ENCODE peak calls at places on chromosomes 6 and 20, in nine cellular contexts. T is Caco-2, N is cardiac muscle cell, M is tibial artery, E is left ventricle myocardium inferior, H is breast epithelium, Y is OCI-LY7, F is psoas muscle, S is upper lobe of left lung. B is an unnamed sample. For H3K4me1, the result is how much of the 10 kb centered on the place peaks cover.

GRCh38 chr6:89610149-89610642 is 28.4 kb downstream of the LYRM2 start:
- DNase-seq in T (peak), N (peak), M (peak), E (peak), H (peak), Y (peak), F (peak), S (peak), B (peak)

GRCh38 chr20:41533537-41534136 is 84.5 kb downstream of the CHD6 start:
- DNase-seq in T (no peak), N (no peak), M (no peak), E (no peak), H (no peak), Y (no peak), F (no peak), S (no peak), B (no peak)

GRCh38 chr6:138219901-138220300 is 1.6 kb upstream of the PBOV1 start:
- DNase-seq in T (no peak), N (no peak), M (no peak), E (no peak), H (no peak), Y (no peak), F (no peak), S (no peak), B (no peak)

GRCh38 chr6:4256969-4257368 is 121.6 kb upstream of the ECI2 start:
- DNase-seq in T (no peak), N (peak), M (no peak), E (no peak), H (no peak), Y (no peak), F (no peak), S (no peak), B (no peak)

GRCh38 chr6:16741112-16742016 is 19.9 kb downstream of the ATXN1 start:
- DNase-seq in T (no peak), N (peak), M (no peak), E (no peak), H (no peak), Y (no peak), F (no peak), S (no peak), B (no peak)

GRCh38 chr20:38779247-38780097 is 26.0 kb upstream of the PPP1R16B start:
- DNase-seq in T (peak), N (no peak), M (no peak), E (no peak), H (no peak), Y (no peak), F (no peak), S (no peak), B (no peak)

GRCh38 chr20:33674294-33675126 is at the start of gene NECAB3:
- DNase-seq in T (peak), N (peak), M (peak), E (peak), H (peak), Y (peak), F (peak), S (peak), B (peak)

GRCh38 chr6:25866011-25866410 is 8.0 kb downstream of the SLC17A3 start:
- DNase-seq in T (no peak), N (no peak), M (no peak), E (no peak), H (no peak), Y (no peak), F (no peak), S (no peak), B (no peak)

GRCh38 chr20:35506872-35507638 is 22.4 kb downstream of the C20orf173 start:
- DNase-seq in T (no peak), N (no peak), M (no peak), E (no peak), H (no peak), Y (no peak), F (peak), S (no peak), B (no peak)

GRCh38 chr6:134176283-134176975 is 124.0 kb upstream of the SLC2A12 start:
- DNase-seq in T (no peak), N (peak), M (peak), E (peak), H (no peak), Y (no peak), F (peak), S (peak), B (peak)

GRCh38 chr20:35708502-35708901 is 9.3 kb downstream of the ROMO1 start:
- DNase-seq in T (no peak), N (no peak), M (no peak), E (no peak), H (no peak), Y (no peak), F (no peak), S (no peak), B (no peak)

GRCh38 chr20:58228484-58229197 is at the start of gene ANKRD60:
- DNase-seq in T (no peak), N (peak), M (no peak), E (no peak), H (no peak), Y (no peak), F (no peak), S (peak), B (peak)

GRCh38 chr6:30127238-30128093 is 8.5 kb upstream of the TRIM40 start:
- DNase-seq in T (no peak), N (peak), M (no peak), E (no peak), H (no peak), Y (no peak), F (no peak), S (peak), B (no peak)

GRCh38 chr6:119349341-119350201 is at the start of gene MAN1A1:
- DNase-seq in T (peak), N (peak), M (peak), E (peak), H (peak), Y (peak), F (peak), S (peak), B (peak)

GRCh38 chr6:43699564-43700186 is 12.1 kb upstream of the MRPS18A start:
- DNase-seq in T (no peak), N (peak), M (no peak), E (no peak), H (peak), Y (no peak), F (no peak), S (no peak), B (no peak)

GRCh38 chr6:41167173-41167963 is 4.5 kb upstream of the TREM2 start:
- DNase-seq in T (no peak), N (peak), M (no peak), E (no peak), H (no peak), Y (no peak), F (no peak), S (no peak), B (no peak)

GRCh38 chr20:9241721-9242427 is 173.0 kb downstream of the PLCB4 start:
- DNase-seq in T (no peak), N (no peak), M (no peak), E (no peak), H (no peak), Y (no peak), F (no peak), S (no peak), B (no peak)

GRCh38 chr6:84228198-84228543 is 728 bp upstream of the CEP162 start:
- DNase-seq in T (no peak), N (no peak), M (no peak), E (no peak), H (no peak), Y (no peak), F (no peak), S (no peak), B (no peak)

GRCh38 chr6:123380257-123380656 is 256.5 kb downstream of the TRDN start:
- DNase-seq in T (no peak), N (peak), M (no peak), E (no peak), H (no peak), Y (peak), F (no peak), S (no peak), B (no peak)

GRCh38 chr20:38184098-38184497 is 19.0 kb upstream of the TGM2 start:
- DNase-seq in T (peak), N (no peak), M (no peak), E (no peak), H (no peak), Y (no peak), F (no peak), S (no peak), B (no peak)

GRCh38 chr6:157952751-157953479 is 28.7 kb upstream of the SYNJ2 start:
- DNase-seq in T (no peak), N (no peak), M (no peak), E (no peak), H (no peak), Y (no peak), F (no peak), S (no peak), B (no peak)

GRCh38 chr20:57432480-57432873 is 41.3 kb downstream of the RBM38 start:
- DNase-seq in T (no peak), N (no peak), M (no peak), E (no peak), H (no peak), Y (no peak), F (peak), S (no peak), B (no peak)

GRCh38 chr6:27031302-27031701 is 216.2 kb upstream of the PRSS16 start:
- DNase-seq in T (no peak), N (peak), M (no peak), E (no peak), H (no peak), Y (no peak), F (no peak), S (no peak), B (no peak)

GRCh38 chr20:38181207-38181693 is 16.2 kb upstream of the TGM2 start:
- DNase-seq in T (peak), N (no peak), M (no peak), E (no peak), H (no peak), Y (no peak), F (no peak), S (no peak), B (peak)

GRCh38 chr6:37658121-37658520 is 39.6 kb downstream of the MDGA1 start:
- DNase-seq in T (no peak), N (no peak), M (no peak), E (no peak), H (no peak), Y (no peak), F (no peak), S (peak), B (no peak)

GRCh38 chr6:38554014-38554413 is 85.7 kb downstream of the BTBD9 start:
- DNase-seq in T (no peak), N (no peak), M (no peak), E (no peak), H (no peak), Y (no peak), F (no peak), S (no peak), B (no peak)

GRCh38 chr6:51983564-51983963 is 103.8 kb downstream of the PKHD1 start:
- DNase-seq in T (no peak), N (no peak), M (no peak), E (no peak), H (no peak), Y (no peak), F (no peak), S (no peak), B (no peak)

GRCh38 chr6:33343953-33344611 is 26.5 kb upstream of the ZBTB22 start:
- DNase-seq in T (no peak), N (no peak), M (no peak), E (no peak), H (no peak), Y (peak), F (no peak), S (no peak), B (no peak)

GRCh38 chr20:40274912-40275654 is 414.0 kb downstream of the MAFB start:
- DNase-seq in T (no peak), N (no peak), M (no peak), E (no peak), H (no peak), Y (no peak), F (no peak), S (no peak), B (no peak)

GRCh38 chr6:155495011-155495768 is 39.6 kb upstream of the NOX3 start:
- DNase-seq in T (peak), N (peak), M (peak), E (peak), H (no peak), Y (peak), F (peak), S (no peak), B (peak)

GRCh38 chr20:34948030-34948429 is 7.6 kb downstream of the GSS start:
- DNase-seq in T (no peak), N (peak), M (no peak), E (no peak), H (no peak), Y (no peak), F (no peak), S (no peak), B (no peak)

GRCh38 chr6:44529506-44529905 is 142.0 kb downstream of the CDC5L start:
- DNase-seq in T (no peak), N (no peak), M (no peak), E (no peak), H (no peak), Y (no peak), F (no peak), S (no peak), B (no peak)

GRCh38 chr6:1335367-1336037 is 23.6 kb downstream of the FOXQ1 start:
- DNase-seq in T (peak), N (peak), M (no peak), E (no peak), H (no peak), Y (no peak), F (peak), S (no peak), B (no peak)

GRCh38 chr6:32609731-32610640 is 20.3 kb upstream of the HLA-DRB1 start:
- DNase-seq in T (no peak), N (peak), M (peak), E (no peak), H (no peak), Y (peak), F (no peak), S (no peak), B (peak)

GRCh38 chr20:63434599-63435378 is 37.7 kb downstream of the KCNQ2 start:
- DNase-seq in T (peak), N (peak), M (peak), E (peak), H (no peak), Y (peak), F (no peak), S (peak), B (peak)

GRCh38 chr6:69487688-69488087 is 309.1 kb downstream of the LMBRD1 start:
- DNase-seq in T (no peak), N (no peak), M (no peak), E (no peak), H (no peak), Y (peak), F (no peak), S (no peak), B (no peak)

GRCh38 chr6:56399250-56399671 is 151.9 kb upstream of the COL21A1 start:
- DNase-seq in T (peak), N (peak), M (no peak), E (no peak), H (no peak), Y (no peak), F (no peak), S (no peak), B (no peak)

GRCh38 chr6:28710466-28711191 is 184.9 kb downstream of the GPX5 start:
- DNase-seq in T (no peak), N (peak), M (no peak), E (no peak), H (no peak), Y (peak), F (no peak), S (no peak), B (peak)
- H3K4me3 ChIP-seq in T (no peak), N (no peak), M (no peak), E (no peak), H (no peak), Y (no peak), F (no peak), S (no peak), B (peak)

GRCh38 chr6:116763871-116764270 is 1.6 kb downstream of the FAM162B start:
- DNase-seq in T (no peak), N (no peak), M (no peak), E (no peak), H (no peak), Y (no peak), F (no peak), S (no peak), B (no peak)

GRCh38 chr6:116763048-116763447 is 2.5 kb downstream of the FAM162B start:
- DNase-seq in T (no peak), N (no peak), M (no peak), E (no peak), H (no peak), Y (no peak), F (no peak), S (no peak), B (no peak)

GRCh38 chr6:116764961-116765841 is at the start of gene FAM162B:
- DNase-seq in T (no peak), N (peak), M (no peak), E (peak), H (no peak), Y (no peak), F (peak), S (peak), B (no peak)

GRCh38 chr6:116766506-116767176 is 1.1 kb upstream of the FAM162B start:
- DNase-seq in T (no peak), N (no peak), M (no peak), E (no peak), H (no peak), Y (no peak), F (no peak), S (no peak), B (peak)

DNA sequence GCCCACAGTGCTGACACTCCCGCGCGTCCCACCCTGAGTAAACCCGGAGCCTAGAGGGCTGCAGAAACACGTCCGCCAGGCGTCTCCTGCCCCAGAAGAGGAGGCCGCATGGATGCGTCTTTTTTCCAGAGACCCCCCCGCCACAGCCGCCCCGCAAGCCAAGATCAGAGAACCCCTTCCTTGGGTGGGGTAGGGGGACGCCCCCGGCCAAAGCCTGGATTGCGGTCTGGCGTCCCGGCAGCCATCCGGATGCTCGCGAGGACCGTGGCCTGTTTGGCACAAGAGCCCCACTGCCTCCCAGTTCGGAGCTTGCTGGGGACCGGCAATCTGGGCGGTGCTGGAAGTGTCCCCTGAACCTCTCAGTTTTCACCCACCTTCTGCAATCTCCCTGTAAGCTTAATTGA is 960 bp downstream of the FAM162B start:
- DNase-seq in T (no peak), N (no peak), M (no peak), E (no peak), H (no peak), Y (no peak), F (peak), S (peak), B (no peak)
- H3K4me1 ChIP-seq in T (under half), N (under half), M (under half), E (under half), H (under half), Y (under half), F (under half), S (under half), B (under half)

DNA sequence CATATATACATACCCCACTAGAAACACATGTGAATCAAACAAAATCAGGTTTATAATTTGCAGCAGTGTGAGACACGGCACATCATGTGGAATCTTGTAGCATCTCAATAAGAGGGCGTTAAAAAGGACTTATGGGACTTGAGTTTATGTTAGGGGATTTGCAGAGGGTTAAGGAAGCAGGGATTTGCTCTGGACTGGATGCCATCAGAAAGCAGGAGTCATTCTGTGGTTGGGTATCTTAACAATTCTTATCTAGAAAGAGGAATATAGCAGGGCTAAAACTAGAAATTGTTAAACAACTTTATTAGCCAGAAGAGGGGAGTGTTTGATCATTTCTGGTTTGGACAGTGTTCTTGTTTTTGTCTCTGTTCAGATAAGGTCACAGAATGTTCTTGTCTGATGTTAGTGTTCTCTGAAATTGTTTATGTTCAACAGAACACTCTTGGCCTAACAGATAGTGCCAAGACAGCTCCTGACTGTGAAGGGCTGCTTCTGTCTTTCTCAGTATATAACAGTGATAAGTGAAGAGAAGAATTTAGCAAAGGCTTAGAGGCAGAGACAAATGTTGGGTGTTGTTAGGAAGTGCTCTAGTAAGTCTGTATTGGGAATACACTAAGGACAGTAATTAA is 39.2 kb downstream of the LIN28B start:
- DNase-seq in T (no peak), N (peak), M (no peak), E (no peak), H (no peak), Y (no peak), F (no peak), S (no peak), B (no peak)
- TF ChIP-seq CTCF in T (peak), N (no peak), M (no peak), E (peak), H (no peak), Y (no peak), F (no peak), S (no peak), B (no peak)

DNA sequence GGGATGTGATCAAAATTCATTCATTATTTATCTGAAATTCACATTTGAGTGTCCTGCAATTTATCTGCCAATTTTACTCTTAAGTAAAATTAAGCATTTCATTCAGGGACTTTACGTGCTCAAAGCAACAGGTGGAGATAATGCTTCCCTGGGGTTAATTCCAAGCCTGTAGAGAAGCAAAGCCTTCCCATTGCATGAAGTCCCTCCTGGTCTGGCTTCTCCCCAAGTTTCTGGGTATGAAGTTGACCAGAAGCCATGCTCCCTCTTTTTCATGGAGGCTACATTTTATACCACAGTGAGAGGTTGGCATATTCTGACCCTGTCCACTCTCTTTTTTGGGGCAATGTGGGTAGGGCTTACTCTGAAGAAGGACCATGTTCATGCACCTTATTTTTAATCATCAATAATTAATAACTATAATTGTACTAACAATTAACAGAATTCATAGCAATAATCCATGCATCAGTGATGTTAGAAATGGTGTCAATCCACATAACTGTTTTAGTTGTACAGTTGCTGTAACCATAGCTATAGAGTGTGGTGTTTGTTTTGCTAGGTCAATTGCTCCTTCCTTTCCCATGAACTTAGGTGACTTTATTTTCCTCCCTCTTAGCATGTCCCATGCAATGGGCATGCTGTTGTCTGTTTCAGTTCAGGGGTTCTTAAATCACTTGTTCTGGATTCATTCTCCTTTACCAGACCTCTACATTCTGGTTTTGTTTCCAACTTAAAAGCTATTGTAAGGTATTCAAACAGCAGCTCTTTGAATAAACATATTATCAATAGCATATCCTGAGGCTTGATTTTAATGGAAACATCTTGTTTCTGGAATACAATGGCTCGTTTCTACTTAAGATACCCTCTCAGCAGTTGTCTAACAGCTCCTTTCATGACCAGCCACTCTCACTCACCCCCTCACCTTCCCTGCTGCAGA is 1.5 kb downstream of the LAMA4 start:
- DNase-seq in T (no peak), N (peak), M (no peak), E (no peak), H (no peak), Y (no peak), F (no peak), S (no peak), B (no peak)
- H3K4me3 ChIP-seq in T (peak), N (peak), M (peak), E (peak), H (peak), Y (no peak), F (peak), S (peak), B (peak)